ENCODE peak calls at places on chromosomes 2 and 18, in four cellular contexts. I is left ventricle myocardium inferior, J is sigmoid colon, Q is lower lobe of right lung. S is an unnamed sample.

GRCh38 chr2:169258045-169258601 is 104.2 kb downstream of the LRP2 start:
- DNase-seq in I (no peak), J (no peak), Q (no peak), S (no peak)

GRCh38 chr18:54338230-54338629 is 19.4 kb downstream of the STARD6 start:
- DNase-seq in I (no peak), J (no peak), Q (no peak), S (no peak)

GRCh38 chr2:104872034-104872865 is 18.3 kb downstream of the POU3F3 start:
- DNase-seq in I (no peak), J (no peak), Q (no peak), S (no peak)

GRCh38 chr18:10518595-10519273 is 7.1 kb upstream of the NAPG start:
- DNase-seq in I (peak; percentile 53), J (peak; percentile 83), Q (peak; percentile 56), S (no peak)

GRCh38 chr18:12287131-12287681 is 20.8 kb upstream of the TUBB6 start:
- DNase-seq in I (no peak), J (no peak), Q (peak; percentile 66), S (no peak)

GRCh38 chr2:204027105-204027504 is 90.5 kb downstream of the ICOS start:
- DNase-seq in I (no peak), J (no peak), Q (no peak), S (no peak)

GRCh38 chr18:41814651-41815050 is 140.4 kb upstream of the PIK3C3 start:
- DNase-seq in I (no peak), J (no peak), Q (no peak), S (no peak)

GRCh38 chr2:96091141-96091710 is 25.1 kb downstream of the ADRA2B start:
- DNase-seq in I (peak; percentile 13), J (no peak), Q (peak; percentile 17), S (peak; percentile 6)

GRCh38 chr18:31065036-31065773 is 22.7 kb upstream of the DSC3 start:
- DNase-seq in I (no peak), J (no peak), Q (no peak), S (no peak)

GRCh38 chr2:18078206-18078605 is 199.7 kb downstream of the KCNS3 start:
- DNase-seq in I (no peak), J (no peak), Q (no peak), S (no peak)

GRCh38 chr18:37303009-37303408 is 262.6 kb downstream of the CELF4 start:
- DNase-seq in I (no peak), J (no peak), Q (no peak), S (no peak)

GRCh38 chr2:95296036-95296435 is 1.1 kb upstream of the KCNIP3 start:
- DNase-seq in I (no peak), J (no peak), Q (no peak), S (no peak)

GRCh38 chr18:50970006-50970405 is 2.2 kb downstream of the ELAC1 start:
- DNase-seq in I (peak; percentile 42), J (no peak), Q (peak; percentile 67), S (no peak)

GRCh38 chr2:64263315-64263714 is 119.1 kb upstream of the PELI1 start:
- DNase-seq in I (no peak), J (no peak), Q (no peak), S (no peak)

GRCh38 chr2:128786800-128787478 is 468.3 kb upstream of the HS6ST1 start:
- DNase-seq in I (no peak), J (peak; percentile 22), Q (no peak), S (no peak)

GRCh38 chr2:1731512-1731962 is 12.8 kb downstream of the PXDN start:
- DNase-seq in I (peak; percentile 17), J (peak; percentile 66), Q (peak; percentile 28), S (peak; percentile 21)

GRCh38 chr18:8800041-8800441 is 94.7 kb downstream of the MTCL1 start:
- DNase-seq in I (no peak), J (peak; percentile 79), Q (no peak), S (no peak)

GRCh38 chr18:50429207-50429948 is 54.5 kb downstream of the SKA1 start:
- DNase-seq in I (no peak), J (no peak), Q (no peak), S (no peak)

GRCh38 chr2:20396356-20397000 is 45.8 kb upstream of the PUM2 start:
- DNase-seq in I (no peak), J (peak; percentile 18), Q (no peak), S (no peak)

GRCh38 chr2:131042161-131042775 is 51.0 kb downstream of the FAM168B start:
- DNase-seq in I (no peak), J (peak; percentile 29), Q (peak; percentile 37), S (no peak)

GRCh38 chr18:34729264-34729663 is 19.2 kb downstream of the DTNA start:
- DNase-seq in I (no peak), J (no peak), Q (no peak), S (no peak)

GRCh38 chr2:64342195-64343099 is 111.5 kb upstream of the LGALSL start:
- DNase-seq in I (no peak), J (no peak), Q (no peak), S (no peak)

GRCh38 chr2:219284501-219285347 is 5.6 kb downstream of the DNAJB2 start:
- DNase-seq in I (no peak), J (peak; percentile 57), Q (no peak), S (no peak)

GRCh38 chr18:44028109-44028508 is 652.6 kb upstream of the SETBP1 start:
- DNase-seq in I (no peak), J (no peak), Q (no peak), S (no peak)

GRCh38 chr2:217465136-217465535 is 537.7 kb downstream of the TNS1 start:
- DNase-seq in I (no peak), J (no peak), Q (no peak), S (no peak)

GRCh38 chr2:132668986-132669853 is 785 bp downstream of the LYPD1 start:
- DNase-seq in I (no peak), J (no peak), Q (no peak), S (no peak)
- TF ChIP-seq CTCF in I (no peak), J (no peak), Q (no peak), S (no peak)

GRCh38 chr18:80200171-80200931 is 47.0 kb downstream of the PARD6G start:
- DNase-seq in I (no peak), J (peak; percentile 52), Q (no peak), S (no peak)
- TF ChIP-seq CTCF in I (peak; percentile 17), J (no peak), Q (peak; percentile 17), S (no peak)

GRCh38 chr2:142165790-142166189 is 35.0 kb upstream of the LRP1B start:
- DNase-seq in I (no peak), J (no peak), Q (no peak), S (no peak)
- TF ChIP-seq CTCF in I (peak; percentile 24), J (no peak), Q (peak; percentile 8), S (no peak)

GRCh38 chr2:75466708-75467311 is 93.9 kb downstream of the EVA1A start:
- DNase-seq in I (no peak), J (no peak), Q (peak; percentile 43), S (no peak)
- TF ChIP-seq CTCF in I (peak; percentile 37), J (no peak), Q (peak; percentile 40), S (no peak)

GRCh38 chr2:73920577-73921545 is 5.8 kb upstream of the DGUOK start:
- DNase-seq in I (no peak), J (peak; percentile 89), Q (peak; percentile 69), S (no peak)
- TF ChIP-seq CTCF in I (peak; percentile 45), J (peak; percentile 36), Q (peak; percentile 32), S (no peak)

GRCh38 chr2:126886201-126886905 is 12.3 kb upstream of the TEX51 start:
- DNase-seq in I (peak; percentile 56), J (peak; percentile 72), Q (peak; percentile 72), S (no peak)
- TF ChIP-seq CTCF in I (peak; percentile 71), J (peak; percentile 41), Q (peak; percentile 68), S (peak; percentile 28)

DNA sequence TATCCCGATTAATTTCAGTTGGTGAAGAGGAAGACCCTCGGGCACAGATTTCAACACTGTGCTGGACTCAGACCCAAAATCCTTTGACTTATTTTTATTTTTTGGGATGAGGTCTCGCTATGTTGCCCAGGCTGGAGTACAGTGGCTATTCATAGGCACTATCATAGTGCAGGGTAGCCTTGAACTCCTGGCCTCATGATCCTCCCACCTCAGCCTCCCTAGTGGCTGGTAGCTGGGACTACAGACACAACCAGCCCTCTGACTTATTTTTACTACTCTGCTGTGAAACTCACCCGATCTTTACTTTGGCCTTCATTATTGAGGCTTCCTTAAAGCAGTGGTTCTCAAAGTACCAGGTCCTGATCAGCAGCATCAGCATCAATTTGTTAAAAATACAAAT is 18.2 kb upstream of the ADAM17 start:
- DNase-seq in I (no peak), J (no peak), Q (no peak), S (no peak)
- TF ChIP-seq CTCF in I (no peak), J (no peak), Q (no peak), S (no peak)

DNA sequence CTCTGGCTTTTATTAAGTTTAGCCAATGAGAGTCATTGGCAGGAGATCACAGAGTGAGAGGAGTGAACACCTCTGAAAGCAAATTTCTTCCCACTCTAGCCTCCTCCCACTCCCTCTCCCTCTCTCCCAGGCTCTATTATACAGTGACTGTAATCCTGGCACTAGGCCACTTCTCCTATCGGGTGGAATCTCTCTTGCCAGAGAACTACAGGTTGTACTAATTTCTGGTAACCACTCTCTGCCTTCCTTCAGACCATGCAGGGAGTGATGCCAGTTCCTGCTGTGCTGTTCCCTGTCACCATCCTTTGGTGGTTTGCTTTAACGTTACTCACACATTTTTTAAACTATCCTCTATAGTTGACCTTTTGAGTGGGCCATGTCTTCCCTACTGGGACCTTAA is 217.2 kb downstream of the MREG start:
- DNase-seq in I (no peak), J (no peak), Q (no peak), S (no peak)
- TF ChIP-seq CTCF in I (no peak), J (no peak), Q (no peak), S (no peak)